ENCODE peak calls at places on chromosomes 16 and 17, in four cellular contexts. One of them, this sample, is unnamed.

GRCh38 chr17:31753011-31753410 is 106.0 kb downstream of the COPRS start:
- DNase-seq in WTC11: no peak
- DNase-seq in H1: no peak
- DNase-seq in K562: no peak
- DNase-seq in this sample: no peak

GRCh38 chr17:1627219-1627986 is 1.2 kb downstream of the SLC43A2 start:
- DNase-seq in WTC11: peak
- DNase-seq in H1: no peak
- DNase-seq in K562: peak
- DNase-seq in this sample: no peak

GRCh38 chr17:10754109-10754508 is 24.3 kb upstream of the TMEM220 start:
- DNase-seq in WTC11: peak
- DNase-seq in H1: no peak
- DNase-seq in K562: peak
- DNase-seq in this sample: peak

GRCh38 chr16:23060458-23061320 is 88.6 kb downstream of the USP31 start:
- DNase-seq in WTC11: peak
- DNase-seq in H1: peak
- DNase-seq in K562: peak
- DNase-seq in this sample: peak

GRCh38 chr17:40130352-40131042 is 8.7 kb downstream of the MSL1 start:
- DNase-seq in WTC11: no peak
- DNase-seq in H1: no peak
- DNase-seq in K562: no peak
- DNase-seq in this sample: no peak

GRCh38 chr17:1399366-1399678 is 700 bp downstream of the YWHAE start:
- DNase-seq in WTC11: no peak
- DNase-seq in H1: no peak
- DNase-seq in K562: no peak
- DNase-seq in this sample: no peak

GRCh38 chr17:82656266-82656665 is 8.0 kb upstream of the WDR45B start:
- DNase-seq in WTC11: no peak
- DNase-seq in H1: no peak
- DNase-seq in K562: no peak
- DNase-seq in this sample: no peak

GRCh38 chr16:20853981-20854620 is 46.1 kb downstream of the DCUN1D3 start:
- DNase-seq in WTC11: no peak
- DNase-seq in H1: no peak
- DNase-seq in K562: no peak
- DNase-seq in this sample: no peak

GRCh38 chr16:11034005-11034404 is 89.6 kb downstream of the CLEC16A start:
- DNase-seq in WTC11: no peak
- DNase-seq in H1: no peak
- DNase-seq in K562: no peak
- DNase-seq in this sample: no peak

GRCh38 chr17:74738051-74738996 is 1.3 kb downstream of the RAB37 start:
- DNase-seq in WTC11: no peak
- DNase-seq in H1: no peak
- DNase-seq in K562: no peak
- DNase-seq in this sample: no peak

GRCh38 chr16:1820973-1821290 is 5.7 kb downstream of the HAGH start:
- DNase-seq in WTC11: no peak
- DNase-seq in H1: no peak
- DNase-seq in K562: no peak
- DNase-seq in this sample: no peak

GRCh38 chr16:56969769-56970168 is 8.0 kb downstream of the CETP start:
- DNase-seq in WTC11: no peak
- DNase-seq in H1: no peak
- DNase-seq in K562: no peak
- DNase-seq in this sample: no peak

GRCh38 chr16:68136515-68136914 is 51.3 kb downstream of the NFATC3 start:
- DNase-seq in WTC11: no peak
- DNase-seq in H1: no peak
- DNase-seq in K562: no peak
- DNase-seq in this sample: no peak

GRCh38 chr17:17993852-17994251 is 21.2 kb downstream of the DRC3 start:
- DNase-seq in WTC11: no peak
- DNase-seq in H1: no peak
- DNase-seq in K562: no peak
- DNase-seq in this sample: no peak

GRCh38 chr16:16196099-16196498 is 27.2 kb downstream of the ABCC6 start:
- DNase-seq in WTC11: no peak
- DNase-seq in H1: no peak
- DNase-seq in K562: no peak
- DNase-seq in this sample: no peak

GRCh38 chr17:74512041-74512440 is 19.2 kb downstream of the CD300LB start:
- DNase-seq in WTC11: no peak
- DNase-seq in H1: no peak
- DNase-seq in K562: no peak
- DNase-seq in this sample: no peak

GRCh38 chr17:8734876-8735275 is 9.8 kb downstream of the CCDC42 start:
- DNase-seq in WTC11: no peak
- DNase-seq in H1: no peak
- DNase-seq in K562: no peak
- DNase-seq in this sample: no peak

GRCh38 chr17:8965394-8966168 is at the start of gene PIK3R5:
- DNase-seq in WTC11: peak
- DNase-seq in H1: peak
- DNase-seq in K562: peak
- DNase-seq in this sample: peak

GRCh38 chr16:1159973-1160772 is 7.3 kb downstream of the CACNA1H start:
- DNase-seq in WTC11: peak
- DNase-seq in H1: no peak
- DNase-seq in K562: peak
- DNase-seq in this sample: peak

GRCh38 chr17:16991349-16992009 is 19.6 kb upstream of the TNFRSF13B start:
- DNase-seq in WTC11: peak
- DNase-seq in H1: peak
- DNase-seq in K562: peak
- DNase-seq in this sample: peak

GRCh38 chr16:71895679-71896385 is 501 bp downstream of the IST1 start:
- DNase-seq in WTC11: peak
- DNase-seq in H1: no peak
- DNase-seq in K562: peak
- DNase-seq in this sample: no peak

GRCh38 chr17:46110219-46110618 is 83.0 kb downstream of the KANSL1 start:
- DNase-seq in WTC11: no peak
- DNase-seq in H1: no peak
- DNase-seq in K562: no peak
- DNase-seq in this sample: no peak
- TF ChIP-seq TEAD4 in WTC11: no peak
- TF ChIP-seq TEAD4 in H1: no peak
- TF ChIP-seq TEAD4 in K562: no peak
- TF ChIP-seq TEAD4 in this sample: no peak

GRCh38 chr17:34386925-34387550 is 24.0 kb upstream of the CCL1 start:
- DNase-seq in WTC11: no peak
- DNase-seq in H1: no peak
- DNase-seq in K562: peak
- DNase-seq in this sample: no peak
- TF ChIP-seq TEAD4 in WTC11: no peak
- TF ChIP-seq TEAD4 in H1: no peak
- TF ChIP-seq TEAD4 in K562: no peak
- TF ChIP-seq TEAD4 in this sample: no peak

GRCh38 chr17:56203430-56203829 is 50.2 kb downstream of the ANKFN1 start:
- DNase-seq in WTC11: no peak
- DNase-seq in H1: no peak
- DNase-seq in K562: peak
- DNase-seq in this sample: peak
- TF ChIP-seq TEAD4 in WTC11: no peak
- TF ChIP-seq TEAD4 in H1: no peak
- TF ChIP-seq TEAD4 in K562: no peak
- TF ChIP-seq TEAD4 in this sample: no peak

DNA sequence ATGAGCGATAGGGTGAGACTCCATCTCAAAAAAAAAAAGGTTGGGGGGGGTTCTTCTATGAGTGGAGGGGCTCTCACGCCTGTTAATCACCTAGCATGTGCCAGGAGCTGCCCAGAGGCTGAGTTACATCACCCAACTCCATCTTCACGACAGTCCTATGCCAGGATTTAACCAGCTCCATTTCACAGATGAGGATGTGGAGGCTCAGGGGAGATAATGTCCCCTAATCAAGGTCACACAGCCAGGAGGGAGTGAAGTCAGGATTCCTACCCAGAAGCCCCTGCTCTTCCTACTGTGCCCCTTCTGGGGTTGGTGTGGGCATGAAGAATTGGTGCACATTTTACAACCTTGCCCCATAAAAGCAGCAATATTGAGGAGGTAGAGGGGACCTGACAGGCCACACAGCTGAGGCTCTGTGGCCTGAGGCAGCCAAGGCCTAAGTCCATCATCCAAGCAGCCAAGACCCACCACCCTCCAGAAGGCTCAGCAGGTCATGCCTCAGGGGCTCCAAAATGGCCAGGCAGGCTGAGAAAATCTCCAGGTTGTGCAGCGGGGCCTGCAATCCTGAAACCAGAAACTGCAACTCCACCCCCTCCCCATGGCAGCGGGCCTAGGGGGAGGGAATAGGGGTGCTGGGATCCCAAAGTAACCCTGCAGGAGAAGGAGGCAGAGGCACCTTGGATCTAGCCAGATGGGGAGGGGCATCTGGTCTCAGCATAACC is 6.9 kb downstream of the PPY start:
- DNase-seq in WTC11: no peak
- DNase-seq in H1: no peak
- DNase-seq in K562: no peak
- DNase-seq in this sample: no peak
- TF ChIP-seq TEAD4 in WTC11: no peak
- TF ChIP-seq TEAD4 in H1: no peak
- TF ChIP-seq TEAD4 in K562: no peak
- TF ChIP-seq TEAD4 in this sample: no peak

GRCh38 chr17:304461-304860 is 48.1 kb downstream of the RPH3AL start:
- DNase-seq in WTC11: peak
- DNase-seq in H1: no peak
- DNase-seq in K562: no peak
- DNase-seq in this sample: no peak
- TF ChIP-seq TEAD4 in WTC11: no peak
- TF ChIP-seq TEAD4 in H1: no peak
- TF ChIP-seq TEAD4 in K562: no peak
- TF ChIP-seq TEAD4 in this sample: no peak

GRCh38 chr16:13829712-13830304 is 90.1 kb upstream of the ERCC4 start:
- DNase-seq in WTC11: no peak
- DNase-seq in H1: no peak
- DNase-seq in K562: no peak
- DNase-seq in this sample: no peak
- TF ChIP-seq TEAD4 in WTC11: no peak
- TF ChIP-seq TEAD4 in H1: no peak
- TF ChIP-seq TEAD4 in K562: no peak
- TF ChIP-seq TEAD4 in this sample: no peak

DNA sequence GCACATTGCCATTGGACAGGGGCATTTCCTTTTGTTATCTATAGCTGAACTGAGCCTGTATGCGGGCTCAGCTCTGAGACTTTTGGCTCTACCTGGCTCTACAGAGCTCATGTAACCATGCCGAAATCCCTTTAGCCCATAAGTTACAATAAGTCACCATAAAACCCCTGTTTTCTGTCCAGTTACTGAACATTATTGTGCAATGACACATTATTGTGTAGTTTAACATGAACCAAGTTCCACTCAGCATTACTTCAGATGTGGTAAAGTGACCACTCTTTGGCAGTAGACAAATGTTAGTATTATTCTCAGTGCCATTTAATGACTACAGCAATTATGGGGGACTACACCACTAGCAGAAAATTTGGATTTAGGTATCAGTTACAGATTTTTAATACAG is 65.4 kb upstream of the RASL10B start:
- DNase-seq in WTC11: no peak
- DNase-seq in H1: no peak
- DNase-seq in K562: no peak
- DNase-seq in this sample: no peak
- TF ChIP-seq TEAD4 in WTC11: no peak
- TF ChIP-seq TEAD4 in H1: no peak
- TF ChIP-seq TEAD4 in K562: no peak
- TF ChIP-seq TEAD4 in this sample: no peak

GRCh38 chr16:72986011-72986410 is 61.9 kb downstream of the ZFHX3 start:
- DNase-seq in WTC11: no peak
- DNase-seq in H1: no peak
- DNase-seq in K562: no peak
- DNase-seq in this sample: no peak
- TF ChIP-seq TEAD4 in WTC11: no peak
- TF ChIP-seq TEAD4 in H1: no peak
- TF ChIP-seq TEAD4 in K562: no peak
- TF ChIP-seq TEAD4 in this sample: no peak

GRCh38 chr17:28258347-28258887 is 60.6 kb upstream of the TMEM97 start:
- DNase-seq in WTC11: no peak
- DNase-seq in H1: no peak
- DNase-seq in K562: no peak
- DNase-seq in this sample: no peak
- TF ChIP-seq TEAD4 in WTC11: no peak
- TF ChIP-seq TEAD4 in H1: no peak
- TF ChIP-seq TEAD4 in K562: no peak
- TF ChIP-seq TEAD4 in this sample: no peak

DNA sequence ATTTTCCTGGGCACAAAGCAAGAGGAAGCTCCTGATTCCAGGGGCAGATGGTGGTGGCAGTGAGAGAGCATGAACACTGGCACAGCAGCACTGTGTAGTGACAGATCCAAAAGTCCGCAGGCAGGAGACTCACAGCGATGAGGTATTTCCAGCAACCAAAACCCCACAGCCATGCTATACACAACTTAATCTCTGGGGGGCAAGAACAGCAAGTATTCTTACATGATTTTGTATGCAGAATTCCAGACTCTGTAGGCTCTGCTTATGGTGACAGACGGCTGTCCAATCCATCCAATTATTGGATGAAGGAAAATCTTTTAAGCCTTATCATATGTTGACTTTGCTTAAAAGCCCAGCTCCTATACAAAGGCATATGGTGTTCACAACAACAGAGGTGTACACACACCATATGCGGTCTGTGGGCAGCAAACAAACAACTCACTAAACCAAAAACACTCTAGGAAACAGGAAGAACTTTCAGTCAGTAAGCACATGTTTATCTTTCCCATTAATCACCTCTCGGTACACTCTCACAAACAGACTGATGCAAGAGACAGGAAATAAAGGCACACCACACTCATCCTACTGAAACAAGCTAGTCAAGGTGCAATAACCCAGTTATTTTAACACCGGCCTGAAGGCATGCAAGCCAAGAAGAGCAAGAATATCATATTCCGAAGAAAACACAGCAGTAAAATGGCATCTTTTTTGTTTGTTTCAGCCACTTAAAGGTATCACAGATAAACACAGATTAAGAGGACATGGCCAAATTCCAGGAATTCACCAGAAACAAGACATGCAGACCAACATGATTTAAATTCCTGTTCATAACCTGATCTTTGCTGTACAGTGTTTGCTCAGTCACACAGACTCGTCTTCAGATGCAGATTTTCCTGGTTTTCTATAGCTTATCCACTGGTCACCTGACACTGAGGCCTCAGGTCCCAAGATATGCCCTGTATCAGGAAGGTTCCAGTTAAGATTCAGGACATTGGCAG is 47.8 kb downstream of the ERN1 start:
- DNase-seq in WTC11: no peak
- DNase-seq in H1: no peak
- DNase-seq in K562: peak
- DNase-seq in this sample: peak
- TF ChIP-seq TEAD4 in WTC11: no peak
- TF ChIP-seq TEAD4 in H1: no peak
- TF ChIP-seq TEAD4 in K562: no peak
- TF ChIP-seq TEAD4 in this sample: no peak

This sample was measured in SK-N-SH.